ENCODE peak calls at places on chromosomes 1 and 21, in five cellular contexts. F is HepG2, R is right lobe of liver, B is GM23248, D is HAP-1. J is an unnamed sample.

GRCh38 chr1:214136336-214136735 is 144.6 kb upstream of the SMYD2 start:
- DNase-seq in F (no peak), B (no peak), D (no peak), R (no peak), J (no peak)

GRCh38 chr1:245678866-245679411 is 524.2 kb downstream of the KIF26B start:
- DNase-seq in D (no peak), F (no peak), B (no peak), R (no peak), J (no peak)

GRCh38 chr1:151007853-151008243 is 401 bp upstream of the PRUNE1 start:
- DNase-seq in B (no peak), R (no peak), D (no peak), F (no peak), J (no peak)

GRCh38 chr21:43611598-43612369 is 47.5 kb downstream of the HSF2BP start:
- DNase-seq in B (peak; percentile 38), D (peak; percentile 83), F (peak; percentile 75), R (peak; percentile 67), J (peak; percentile 77)

GRCh38 chr1:181134543-181135461 is 46.3 kb downstream of the IER5 start:
- DNase-seq in F (no peak), D (peak; percentile 67), B (peak; percentile 94), R (no peak), J (no peak)

GRCh38 chr1:1841575-1841991 is 49.3 kb downstream of the GNB1 start:
- DNase-seq in F (no peak), R (no peak), D (no peak), B (peak; percentile 79), J (no peak)

GRCh38 chr1:35577071-35577998 is 4.2 kb downstream of the TFAP2E start:
- DNase-seq in R (no peak), F (no peak), B (peak; percentile 44), D (no peak), J (no peak)

GRCh38 chr21:38916214-38916964 is 110.7 kb downstream of the ETS2 start:
- DNase-seq in F (peak; percentile 54), B (no peak), D (no peak), R (peak; percentile 1), J (no peak)

GRCh38 chr1:210688482-210689233 is 360.0 kb downstream of the HHAT start:
- DNase-seq in R (no peak), F (no peak), D (no peak), B (peak; percentile 24), J (no peak)

GRCh38 chr1:8378202-8378601 is 60.3 kb downstream of the SLC45A1 start:
- DNase-seq in R (no peak), B (no peak), D (no peak), F (no peak), J (no peak)
- H3K4me1 ChIP-seq in R (peaks cover 3% of the 10 kb centered on the region), B (peaks cover 20% of the 10 kb centered on the region), D (peaks cover 20% of the 10 kb centered on the region), F (peaks cover 18% of the 10 kb centered on the region), J (peaks cover 5% of the 10 kb centered on the region)

DNA sequence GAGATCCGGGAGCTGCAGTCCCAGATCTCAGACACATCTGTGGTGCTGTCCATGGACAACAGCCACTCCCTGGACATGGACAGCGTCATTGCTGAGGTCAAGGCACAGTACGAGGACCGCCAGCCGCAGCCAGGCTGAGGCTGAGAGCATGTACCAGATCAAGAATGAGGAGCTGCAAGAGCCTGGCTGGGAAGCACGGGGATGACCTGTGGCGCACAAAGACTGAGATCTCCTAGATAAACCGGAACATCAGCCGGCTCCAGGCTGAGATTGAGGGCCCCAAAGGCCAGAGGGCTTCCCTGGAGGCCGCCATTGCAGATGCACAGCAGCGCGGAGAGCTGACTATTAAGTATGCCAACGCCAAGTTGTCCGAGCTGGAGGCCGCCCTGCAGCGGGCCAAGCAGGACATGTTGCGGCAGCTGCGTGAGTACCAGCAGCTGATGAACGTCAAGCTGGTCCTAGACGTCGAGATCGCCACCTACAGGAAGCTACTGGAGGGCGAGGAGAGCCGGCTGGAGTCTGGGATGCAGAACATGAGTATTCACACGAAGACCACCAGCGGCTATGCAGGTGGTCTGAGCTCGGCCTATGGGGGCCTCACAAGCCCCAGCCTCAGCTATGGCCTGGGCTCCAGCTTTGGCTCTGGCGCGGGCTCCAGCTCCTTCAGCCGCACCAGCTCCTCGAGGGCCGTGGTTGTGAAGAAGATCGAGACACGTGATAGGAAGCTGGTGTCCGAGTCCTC is 25.5 kb downstream of the ETV3L start:
- DNase-seq in D (peak; percentile 84), R (peak; percentile 75), B (peak; percentile 86), F (peak; percentile 73), J (peak; percentile 77)
- H3K4me3 ChIP-seq in D (no peak overlapping the region), R (no peak overlapping the region), B (peak overlapping the region; percentile 43), F (peak overlapping the region; percentile 54), J (peak overlapping the region; percentile 28)

DNA sequence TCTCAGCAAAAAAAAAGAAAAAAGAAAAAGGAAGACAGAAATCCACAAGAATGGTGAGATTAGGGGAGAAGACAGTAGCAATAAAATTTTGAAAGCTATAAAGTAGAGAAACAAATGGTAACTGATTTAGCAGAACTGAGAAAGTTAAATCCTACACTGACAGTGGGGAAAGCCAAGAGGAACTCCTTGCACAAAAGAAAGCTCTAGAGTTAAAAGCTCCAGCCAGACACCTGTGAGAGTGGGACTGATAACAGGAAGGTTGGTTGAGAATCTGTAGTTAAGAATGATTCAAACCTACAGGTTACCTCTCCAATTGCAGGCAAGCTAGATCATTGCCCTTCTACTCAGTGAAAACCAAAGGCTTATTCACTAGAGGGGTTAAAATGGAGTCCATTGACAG is 23.6 kb downstream of the FBXO28 start:
- DNase-seq in B (no peak), R (no peak), D (no peak), F (no peak), J (no peak)
- H3K36me3 ChIP-seq in B (peaks cover 37% of the 10 kb centered on the region), R (peaks cover 9% of the 10 kb centered on the region), D (peaks cover 31% of the 10 kb centered on the region), F (peaks cover 39% of the 10 kb centered on the region), J (no peaks in the 10 kb centered on the region)

DNA sequence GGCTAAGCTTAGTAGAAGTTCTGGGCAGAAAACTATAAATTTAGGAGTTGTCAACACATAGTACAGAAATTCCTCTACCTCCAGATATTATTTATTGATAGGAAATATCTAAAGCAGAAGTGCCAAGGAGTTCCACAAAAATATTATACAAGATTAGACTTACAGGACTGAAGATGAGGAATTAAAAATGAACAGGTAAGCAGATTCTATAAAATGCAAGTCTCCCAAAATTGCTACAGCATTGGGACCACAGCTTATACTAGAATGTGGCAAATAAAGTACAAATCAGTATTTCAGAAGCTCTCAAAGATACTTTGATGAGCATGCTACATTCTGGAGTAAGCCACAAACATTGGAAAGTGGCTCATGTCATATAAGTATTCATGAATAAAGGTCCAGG is 50.1 kb upstream of the CACYBP start:
- DNase-seq in R (no peak), F (no peak), B (no peak), D (no peak), J (no peak)
- H3K4me1 ChIP-seq in R (peaks cover 3% of the 10 kb centered on the region), F (peaks cover 31% of the 10 kb centered on the region), B (no peaks in the 10 kb centered on the region), D (no peaks in the 10 kb centered on the region), J (peaks cover 20% of the 10 kb centered on the region)

GRCh38 chr1:48469616-48470500 is 2.1 kb downstream of the SPATA6 start:
- DNase-seq in R (no peak), F (no peak), D (no peak), B (peak; percentile 82), J (no peak)
- H3K4me3 ChIP-seq in R (no peak overlapping the region), F (no peak overlapping the region), D (no peak overlapping the region), B (peak overlapping the region; percentile 83), J (no peak overlapping the region)

GRCh38 chr1:185262151-185262550 is 54.9 kb downstream of the IVNS1ABP start:
- DNase-seq in B (no peak), R (no peak), D (no peak), F (no peak), J (no peak)
- H3K36me3 ChIP-seq in B (no peaks in the 10 kb centered on the region), R (no peaks in the 10 kb centered on the region), D (no peaks in the 10 kb centered on the region), F (no peaks in the 10 kb centered on the region), J (no peaks in the 10 kb centered on the region)

DNA sequence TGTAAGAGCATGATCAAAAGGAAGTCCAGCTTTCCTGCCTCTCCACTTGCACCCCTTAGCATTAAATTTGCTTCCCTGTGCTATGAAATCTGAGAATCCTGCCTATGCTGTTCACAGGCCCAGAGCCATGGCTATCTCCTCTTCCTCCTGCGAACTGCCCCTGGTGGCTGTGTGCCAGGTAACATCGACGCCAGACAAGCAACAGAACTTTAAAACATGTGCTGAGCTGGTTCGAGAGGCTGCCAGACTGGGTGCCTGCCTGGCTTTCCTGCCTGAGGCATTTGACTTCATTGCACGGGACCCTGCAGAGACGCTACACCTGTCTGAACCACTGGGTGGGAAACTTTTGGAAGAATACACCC is 1.1 kb downstream of the NIT1 start:
- DNase-seq in D (peak; percentile 37), B (peak; percentile 32), F (no peak), R (peak; percentile 87), J (no peak)
- H3K4me1 ChIP-seq in D (peaks cover 14% of the 10 kb centered on the region), B (peaks cover 45% of the 10 kb centered on the region), F (peaks cover 47% of the 10 kb centered on the region), R (no peaks in the 10 kb centered on the region), J (peaks cover 17% of the 10 kb centered on the region)

DNA sequence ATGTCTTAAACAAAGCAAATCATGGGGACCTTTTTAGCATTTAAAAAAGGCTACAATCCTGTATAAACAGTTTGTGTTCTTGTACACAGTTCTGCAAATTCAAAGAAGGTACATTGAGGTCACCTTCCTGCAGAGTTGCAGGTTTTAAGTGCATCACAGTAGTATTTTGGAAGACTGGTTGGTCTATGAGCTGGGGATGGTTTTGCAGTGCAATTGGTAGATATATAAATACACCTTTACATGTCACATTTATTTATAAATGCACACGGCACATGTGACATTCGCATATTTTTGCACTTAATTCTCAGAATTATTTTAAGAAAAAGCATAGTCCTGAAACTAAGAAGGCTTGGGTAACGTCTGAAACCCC is 599 bp upstream of the ITPKB start:
- DNase-seq in F (no peak), B (no peak), D (no peak), R (no peak), J (no peak)
- H3K4me3 ChIP-seq in F (no peak overlapping the region), B (peak overlapping the region; percentile 81), D (peak overlapping the region; percentile 8), R (no peak overlapping the region), J (peak overlapping the region; percentile 61)